ENCODE peak calls at places on chromosomes 3 and 15, in six cellular contexts. One of them, this sample, is unnamed.

GRCh38 chr15:73982251-73982962 is 9.7 kb downstream of the STOML1 start:
- DNase-seq in stimulated activated CD8-positive, alpha-beta memory T cell treated with anti-CD3 and anti-CD28 coated beads, Interleukin-7, amount 100 ng/mL, for 1 hour: no peak
- DNase-seq in NCI-H2029 treated with DMSO at 0.1 percent for 48 hours: no peak
- DNase-seq in EL: peak; percentile 95
- DNase-seq in naive thymus-derived CD8-positive, alpha-beta T cell: no peak
- DNase-seq in HT1080: peak; percentile 93
- DNase-seq in this sample: peak; percentile 98

GRCh38 chr3:170037463-170038433 is at the start of gene GPR160:
- DNase-seq in stimulated activated CD8-positive, alpha-beta memory T cell treated with anti-CD3 and anti-CD28 coated beads, Interleukin-7, amount 100 ng/mL, for 1 hour: peak; percentile 44
- DNase-seq in NCI-H2029 treated with DMSO at 0.1 percent for 48 hours: peak; percentile 28
- DNase-seq in EL: peak; percentile 42
- DNase-seq in naive thymus-derived CD8-positive, alpha-beta T cell: peak; percentile 80
- DNase-seq in HT1080: peak; percentile 61
- DNase-seq in this sample: peak; percentile 88

GRCh38 chr3:99969133-99969532 is 145.2 kb downstream of the FILIP1L start:
- DNase-seq in stimulated activated CD8-positive, alpha-beta memory T cell treated with anti-CD3 and anti-CD28 coated beads, Interleukin-7, amount 100 ng/mL, for 1 hour: no peak
- DNase-seq in NCI-H2029 treated with DMSO at 0.1 percent for 48 hours: no peak
- DNase-seq in EL: no peak
- DNase-seq in naive thymus-derived CD8-positive, alpha-beta T cell: no peak
- DNase-seq in HT1080: no peak
- DNase-seq in this sample: no peak

GRCh38 chr15:46386356-46386755 is 751.5 kb downstream of the SQOR start:
- DNase-seq in stimulated activated CD8-positive, alpha-beta memory T cell treated with anti-CD3 and anti-CD28 coated beads, Interleukin-7, amount 100 ng/mL, for 1 hour: no peak
- DNase-seq in NCI-H2029 treated with DMSO at 0.1 percent for 48 hours: no peak
- DNase-seq in EL: no peak
- DNase-seq in naive thymus-derived CD8-positive, alpha-beta T cell: no peak
- DNase-seq in HT1080: peak; percentile 52
- DNase-seq in this sample: peak; percentile 57

GRCh38 chr3:10945683-10946287 is 46.8 kb upstream of the SLC6A1 start:
- DNase-seq in stimulated activated CD8-positive, alpha-beta memory T cell treated with anti-CD3 and anti-CD28 coated beads, Interleukin-7, amount 100 ng/mL, for 1 hour: peak; percentile 24
- DNase-seq in NCI-H2029 treated with DMSO at 0.1 percent for 48 hours: no peak
- DNase-seq in EL: peak; percentile 51
- DNase-seq in naive thymus-derived CD8-positive, alpha-beta T cell: peak; percentile 13
- DNase-seq in HT1080: peak; percentile 42
- DNase-seq in this sample: peak; percentile 40

GRCh38 chr15:93658026-93658790 is 569.2 kb upstream of the RGMA start:
- DNase-seq in stimulated activated CD8-positive, alpha-beta memory T cell treated with anti-CD3 and anti-CD28 coated beads, Interleukin-7, amount 100 ng/mL, for 1 hour: no peak
- DNase-seq in NCI-H2029 treated with DMSO at 0.1 percent for 48 hours: no peak
- DNase-seq in EL: no peak
- DNase-seq in naive thymus-derived CD8-positive, alpha-beta T cell: no peak
- DNase-seq in HT1080: no peak
- DNase-seq in this sample: no peak

GRCh38 chr15:44084171-44084570 is 110.9 kb downstream of the FRMD5 start:
- DNase-seq in stimulated activated CD8-positive, alpha-beta memory T cell treated with anti-CD3 and anti-CD28 coated beads, Interleukin-7, amount 100 ng/mL, for 1 hour: no peak
- DNase-seq in NCI-H2029 treated with DMSO at 0.1 percent for 48 hours: no peak
- DNase-seq in EL: no peak
- DNase-seq in naive thymus-derived CD8-positive, alpha-beta T cell: no peak
- DNase-seq in HT1080: no peak
- DNase-seq in this sample: no peak

GRCh38 chr3:71005797-71006321 is 577.7 kb downstream of the FOXP1 start:
- DNase-seq in stimulated activated CD8-positive, alpha-beta memory T cell treated with anti-CD3 and anti-CD28 coated beads, Interleukin-7, amount 100 ng/mL, for 1 hour: no peak
- DNase-seq in NCI-H2029 treated with DMSO at 0.1 percent for 48 hours: no peak
- DNase-seq in EL: no peak
- DNase-seq in naive thymus-derived CD8-positive, alpha-beta T cell: no peak
- DNase-seq in HT1080: no peak
- DNase-seq in this sample: no peak

GRCh38 chr3:86967062-86967461 is 23.9 kb downstream of the VGLL3 start:
- DNase-seq in stimulated activated CD8-positive, alpha-beta memory T cell treated with anti-CD3 and anti-CD28 coated beads, Interleukin-7, amount 100 ng/mL, for 1 hour: no peak
- DNase-seq in NCI-H2029 treated with DMSO at 0.1 percent for 48 hours: no peak
- DNase-seq in EL: no peak
- DNase-seq in naive thymus-derived CD8-positive, alpha-beta T cell: no peak
- DNase-seq in HT1080: no peak
- DNase-seq in this sample: no peak

GRCh38 chr15:71800835-71801745 is 9.3 kb upstream of the NR2E3 start:
- DNase-seq in stimulated activated CD8-positive, alpha-beta memory T cell treated with anti-CD3 and anti-CD28 coated beads, Interleukin-7, amount 100 ng/mL, for 1 hour: no peak
- DNase-seq in NCI-H2029 treated with DMSO at 0.1 percent for 48 hours: no peak
- DNase-seq in EL: peak; percentile 81
- DNase-seq in naive thymus-derived CD8-positive, alpha-beta T cell: no peak
- DNase-seq in HT1080: peak; percentile 75
- DNase-seq in this sample: peak; percentile 79

GRCh38 chr3:124395165-124395564 is 335.1 kb upstream of the UMPS start:
- DNase-seq in stimulated activated CD8-positive, alpha-beta memory T cell treated with anti-CD3 and anti-CD28 coated beads, Interleukin-7, amount 100 ng/mL, for 1 hour: no peak
- DNase-seq in NCI-H2029 treated with DMSO at 0.1 percent for 48 hours: no peak
- DNase-seq in EL: peak; percentile 5
- DNase-seq in naive thymus-derived CD8-positive, alpha-beta T cell: no peak
- DNase-seq in HT1080: no peak
- DNase-seq in this sample: no peak

GRCh38 chr3:179149239-179149887 is 1.2 kb downstream of the PIK3CA start:
- DNase-seq in stimulated activated CD8-positive, alpha-beta memory T cell treated with anti-CD3 and anti-CD28 coated beads, Interleukin-7, amount 100 ng/mL, for 1 hour: no peak
- DNase-seq in NCI-H2029 treated with DMSO at 0.1 percent for 48 hours: peak; percentile 38
- DNase-seq in EL: peak; percentile 39
- DNase-seq in naive thymus-derived CD8-positive, alpha-beta T cell: no peak
- DNase-seq in HT1080: no peak
- DNase-seq in this sample: peak; percentile 63

GRCh38 chr15:82900511-82900910 is 52.0 kb downstream of the HOMER2 start:
- DNase-seq in stimulated activated CD8-positive, alpha-beta memory T cell treated with anti-CD3 and anti-CD28 coated beads, Interleukin-7, amount 100 ng/mL, for 1 hour: no peak
- DNase-seq in NCI-H2029 treated with DMSO at 0.1 percent for 48 hours: no peak
- DNase-seq in EL: no peak
- DNase-seq in naive thymus-derived CD8-positive, alpha-beta T cell: no peak
- DNase-seq in HT1080: no peak
- DNase-seq in this sample: peak; percentile 26

GRCh38 chr3:128870327-128870726 is 9.1 kb upstream of the ACAD9 start:
- DNase-seq in stimulated activated CD8-positive, alpha-beta memory T cell treated with anti-CD3 and anti-CD28 coated beads, Interleukin-7, amount 100 ng/mL, for 1 hour: no peak
- DNase-seq in NCI-H2029 treated with DMSO at 0.1 percent for 48 hours: no peak
- DNase-seq in EL: no peak
- DNase-seq in naive thymus-derived CD8-positive, alpha-beta T cell: no peak
- DNase-seq in HT1080: no peak
- DNase-seq in this sample: no peak

GRCh38 chr3:32959370-32959769 is 7.9 kb downstream of the CCR4 start:
- DNase-seq in stimulated activated CD8-positive, alpha-beta memory T cell treated with anti-CD3 and anti-CD28 coated beads, Interleukin-7, amount 100 ng/mL, for 1 hour: no peak
- DNase-seq in NCI-H2029 treated with DMSO at 0.1 percent for 48 hours: no peak
- DNase-seq in EL: no peak
- DNase-seq in naive thymus-derived CD8-positive, alpha-beta T cell: no peak
- DNase-seq in HT1080: no peak
- DNase-seq in this sample: no peak

GRCh38 chr3:144129536-144130214 is 158.1 kb downstream of the DIPK2A start:
- DNase-seq in stimulated activated CD8-positive, alpha-beta memory T cell treated with anti-CD3 and anti-CD28 coated beads, Interleukin-7, amount 100 ng/mL, for 1 hour: no peak
- DNase-seq in NCI-H2029 treated with DMSO at 0.1 percent for 48 hours: no peak
- DNase-seq in EL: peak; percentile 11
- DNase-seq in naive thymus-derived CD8-positive, alpha-beta T cell: no peak
- DNase-seq in HT1080: peak; percentile 16
- DNase-seq in this sample: peak; percentile 9

GRCh38 chr15:65363306-65363705 is 14.5 kb downstream of the IGDCC3 start:
- DNase-seq in stimulated activated CD8-positive, alpha-beta memory T cell treated with anti-CD3 and anti-CD28 coated beads, Interleukin-7, amount 100 ng/mL, for 1 hour: no peak
- DNase-seq in NCI-H2029 treated with DMSO at 0.1 percent for 48 hours: no peak
- DNase-seq in EL: no peak
- DNase-seq in naive thymus-derived CD8-positive, alpha-beta T cell: no peak
- DNase-seq in HT1080: no peak
- DNase-seq in this sample: no peak

GRCh38 chr3:21271606-21272016 is 479.4 kb downstream of the ZNF385D start:
- DNase-seq in stimulated activated CD8-positive, alpha-beta memory T cell treated with anti-CD3 and anti-CD28 coated beads, Interleukin-7, amount 100 ng/mL, for 1 hour: no peak
- DNase-seq in NCI-H2029 treated with DMSO at 0.1 percent for 48 hours: no peak
- DNase-seq in EL: no peak
- DNase-seq in naive thymus-derived CD8-positive, alpha-beta T cell: no peak
- DNase-seq in HT1080: no peak
- DNase-seq in this sample: no peak

GRCh38 chr3:171971919-171972526 is 67.4 kb upstream of the FNDC3B start:
- DNase-seq in stimulated activated CD8-positive, alpha-beta memory T cell treated with anti-CD3 and anti-CD28 coated beads, Interleukin-7, amount 100 ng/mL, for 1 hour: no peak
- DNase-seq in NCI-H2029 treated with DMSO at 0.1 percent for 48 hours: no peak
- DNase-seq in EL: no peak
- DNase-seq in naive thymus-derived CD8-positive, alpha-beta T cell: no peak
- DNase-seq in HT1080: no peak
- DNase-seq in this sample: no peak

GRCh38 chr3:70225146-70225545 is 87.3 kb downstream of the MDFIC2 start:
- DNase-seq in stimulated activated CD8-positive, alpha-beta memory T cell treated with anti-CD3 and anti-CD28 coated beads, Interleukin-7, amount 100 ng/mL, for 1 hour: no peak
- DNase-seq in NCI-H2029 treated with DMSO at 0.1 percent for 48 hours: no peak
- DNase-seq in EL: no peak
- DNase-seq in naive thymus-derived CD8-positive, alpha-beta T cell: no peak
- DNase-seq in HT1080: no peak
- DNase-seq in this sample: no peak

GRCh38 chr3:122784436-122784835 is 9.2 kb downstream of the HSPBAP1 start:
- DNase-seq in stimulated activated CD8-positive, alpha-beta memory T cell treated with anti-CD3 and anti-CD28 coated beads, Interleukin-7, amount 100 ng/mL, for 1 hour: no peak
- DNase-seq in NCI-H2029 treated with DMSO at 0.1 percent for 48 hours: no peak
- DNase-seq in EL: peak; percentile 33
- DNase-seq in naive thymus-derived CD8-positive, alpha-beta T cell: no peak
- DNase-seq in HT1080: no peak
- DNase-seq in this sample: peak; percentile 34

This sample was measured in kidney tubule cell.